ENCODE peak calls at places on chromosome 13, in ten cellular contexts. P is stomach, V is epithelial cell of proximal tubule, U is right lobe of liver, G is type B pancreatic cell, T is kidney epithelial cell, O is cardiac muscle cell, D is thoracic aorta, K is sigmoid colon, R is WTC11. S is an unnamed sample.

GRCh38 chr13:105940882-105941281 is 594.6 kb downstream of the EFNB2 start:
- DNase-seq in P (no peak), V (no peak), U (no peak), G (no peak), T (no peak), O (no peak), D (no peak), K (no peak), R (no peak), S (no peak)

GRCh38 chr13:32045963-32046785 is 14.6 kb downstream of the FRY start:
- DNase-seq in P (no peak), V (peak), U (no peak), G (no peak), T (peak), O (no peak), D (no peak), K (no peak), R (no peak), S (no peak)

GRCh38 chr13:79582896-79583295 is 101.9 kb downstream of the NDFIP2 start:
- DNase-seq in P (no peak), V (no peak), U (no peak), G (no peak), T (no peak), O (no peak), D (no peak), K (no peak), R (no peak), S (no peak)

GRCh38 chr13:36432106-36432544 is at the start of gene CCNA1:
- DNase-seq in P (peak), V (no peak), U (no peak), G (no peak), T (no peak), O (peak), D (no peak), K (no peak), R (peak), S (no peak)

GRCh38 chr13:107025991-107026390 is 458.1 kb upstream of the ARGLU1 start:
- DNase-seq in P (no peak), V (peak), U (no peak), G (no peak), T (no peak), O (peak), D (peak), K (no peak), R (no peak), S (no peak)

GRCh38 chr13:48233886-48234488 is 981 bp downstream of the ITM2B start:
- DNase-seq in P (no peak), V (no peak), U (no peak), G (no peak), T (no peak), O (no peak), D (no peak), K (peak), R (no peak), S (no peak)

GRCh38 chr13:98325724-98326123 is 148.7 kb upstream of the RNF113B start:
- DNase-seq in P (no peak), V (no peak), U (no peak), G (no peak), T (no peak), O (no peak), D (no peak), K (no peak), R (no peak), S (no peak)

GRCh38 chr13:84574851-84575250 is 692.6 kb upstream of the SLITRK1 start:
- DNase-seq in P (no peak), V (no peak), U (no peak), G (no peak), T (no peak), O (no peak), D (no peak), K (no peak), R (no peak), S (no peak)

GRCh38 chr13:111177081-111177711 is 62.1 kb downstream of the ARHGEF7 start:
- DNase-seq in P (peak), V (no peak), U (no peak), G (no peak), T (no peak), O (peak), D (no peak), K (peak), R (no peak), S (no peak)

GRCh38 chr13:73465629-73465974 is 406.8 kb downstream of the KLF5 start:
- DNase-seq in P (no peak), V (peak), U (no peak), G (no peak), T (peak), O (no peak), D (no peak), K (no peak), R (no peak), S (no peak)

GRCh38 chr13:92768592-92768991 is 458.0 kb upstream of the GPC6 start:
- DNase-seq in P (no peak), V (no peak), U (no peak), G (no peak), T (no peak), O (no peak), D (no peak), K (no peak), R (no peak), S (no peak)

GRCh38 chr13:111486801-111487200 is 166.4 kb downstream of the TEX29 start:
- DNase-seq in P (peak), V (no peak), U (no peak), G (peak), T (no peak), O (no peak), D (no peak), K (no peak), R (no peak), S (no peak)

GRCh38 chr13:40341086-40341471 is 325.4 kb downstream of the FOXO1 start:
- DNase-seq in P (no peak), V (no peak), U (no peak), G (no peak), T (no peak), O (no peak), D (no peak), K (no peak), R (no peak), S (no peak)

GRCh38 chr13:43545317-43545874 is 241.4 kb downstream of the ENOX1 start:
- DNase-seq in P (no peak), V (no peak), U (no peak), G (no peak), T (no peak), O (no peak), D (no peak), K (no peak), R (no peak), S (no peak)

GRCh38 chr13:80755925-80756324 is 415.0 kb upstream of the SPRY2 start:
- DNase-seq in P (no peak), V (no peak), U (no peak), G (no peak), T (no peak), O (no peak), D (no peak), K (no peak), R (no peak), S (no peak)

GRCh38 chr13:100442095-100442832 is 146.3 kb downstream of the GGACT start:
- DNase-seq in P (no peak), V (no peak), U (no peak), G (no peak), T (no peak), O (no peak), D (no peak), K (no peak), R (no peak), S (no peak)

GRCh38 chr13:100443278-100443997 is 145.2 kb downstream of the GGACT start:
- DNase-seq in P (no peak), V (no peak), U (no peak), G (no peak), T (no peak), O (no peak), D (no peak), K (no peak), R (no peak), S (no peak)

GRCh38 chr13:100440756-100441421 is 147.7 kb downstream of the GGACT start:
- DNase-seq in P (no peak), V (peak), U (no peak), G (no peak), T (peak), O (no peak), D (no peak), K (no peak), R (no peak), S (no peak)

GRCh38 chr13:100439247-100439955 is 149.2 kb downstream of the GGACT start:
- DNase-seq in P (no peak), V (no peak), U (no peak), G (no peak), T (no peak), O (no peak), D (no peak), K (no peak), R (peak), S (no peak)

GRCh38 chr13:100443998-100444328 is 144.6 kb downstream of the GGACT start:
- DNase-seq in P (no peak), V (no peak), U (no peak), G (no peak), T (no peak), O (no peak), D (no peak), K (no peak), R (no peak), S (no peak)
- TF ChIP-seq CTCF in P (no peak), V (no peak), U (no peak), G (no peak), T (no peak), O (no peak), D (no peak), K (no peak), R (no peak), S (no peak)

GRCh38 chr13:67230774-67231480 is 791 bp upstream of the PCDH9 start:
- DNase-seq in P (peak), V (no peak), U (peak), G (peak), T (no peak), O (peak), D (no peak), K (peak), R (peak), S (no peak)
- TF ChIP-seq CTCF in P (no peak), V (no peak), U (no peak), G (no peak), T (no peak), O (no peak), D (no peak), K (no peak), R (no peak), S (no peak)

DNA sequence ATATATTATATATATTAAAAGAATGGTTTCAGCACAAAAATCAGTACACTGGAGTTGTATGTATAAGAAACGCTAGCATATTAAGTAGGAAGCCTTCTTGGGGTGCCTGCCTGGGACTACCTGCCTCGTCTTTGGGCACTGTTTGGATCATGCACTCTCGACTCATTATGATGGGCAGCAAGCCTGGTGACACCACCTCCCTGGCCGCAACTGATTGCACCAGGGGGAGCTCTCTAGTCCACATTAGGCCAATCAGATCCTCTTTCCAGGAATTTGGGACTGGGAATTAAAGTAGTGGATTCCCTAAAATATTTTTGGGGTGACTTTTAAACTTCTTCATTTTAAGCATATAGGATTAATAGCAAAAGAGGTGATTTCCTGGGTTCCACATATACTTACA is 56.0 kb upstream of the RGCC start:
- DNase-seq in P (no peak), V (no peak), U (no peak), G (no peak), T (no peak), O (no peak), D (no peak), K (no peak), R (peak), S (no peak)
- TF ChIP-seq CTCF in P (no peak), V (no peak), U (peak), G (peak), T (no peak), O (no peak), D (no peak), K (no peak), R (no peak), S (no peak)

GRCh38 chr13:113730831-113731191 is 28.2 kb upstream of the TMEM255B start:
- DNase-seq in P (no peak), V (no peak), U (no peak), G (no peak), T (no peak), O (no peak), D (no peak), K (no peak), R (no peak), S (no peak)
- TF ChIP-seq CTCF in P (no peak), V (no peak), U (no peak), G (no peak), T (no peak), O (no peak), D (no peak), K (no peak), R (no peak), S (no peak)

GRCh38 chr13:97212540-97213146 is 9.5 kb upstream of the MBNL2 start:
- DNase-seq in P (peak), V (no peak), U (no peak), G (no peak), T (no peak), O (no peak), D (no peak), K (no peak), R (peak), S (no peak)
- TF ChIP-seq CTCF in P (peak), V (peak), U (peak), G (peak), T (peak), O (peak), D (peak), K (no peak), R (no peak), S (no peak)

GRCh38 chr13:60327551-60327950 is 69.5 kb upstream of the TDRD3 start:
- DNase-seq in P (no peak), V (peak), U (no peak), G (no peak), T (no peak), O (no peak), D (no peak), K (no peak), R (no peak), S (no peak)

GRCh38 chr13:60326273-60326672 is 70.7 kb upstream of the TDRD3 start:
- DNase-seq in P (no peak), V (no peak), U (no peak), G (no peak), T (no peak), O (no peak), D (no peak), K (no peak), R (no peak), S (no peak)

GRCh38 chr13:60328073-60328472 is 68.9 kb upstream of the TDRD3 start:
- DNase-seq in P (no peak), V (peak), U (no peak), G (no peak), T (no peak), O (no peak), D (no peak), K (no peak), R (no peak), S (no peak)

GRCh38 chr13:60331249-60332012 is 65.6 kb upstream of the TDRD3 start:
- DNase-seq in P (no peak), V (no peak), U (no peak), G (no peak), T (no peak), O (no peak), D (no peak), K (no peak), R (no peak), S (no peak)

DNA sequence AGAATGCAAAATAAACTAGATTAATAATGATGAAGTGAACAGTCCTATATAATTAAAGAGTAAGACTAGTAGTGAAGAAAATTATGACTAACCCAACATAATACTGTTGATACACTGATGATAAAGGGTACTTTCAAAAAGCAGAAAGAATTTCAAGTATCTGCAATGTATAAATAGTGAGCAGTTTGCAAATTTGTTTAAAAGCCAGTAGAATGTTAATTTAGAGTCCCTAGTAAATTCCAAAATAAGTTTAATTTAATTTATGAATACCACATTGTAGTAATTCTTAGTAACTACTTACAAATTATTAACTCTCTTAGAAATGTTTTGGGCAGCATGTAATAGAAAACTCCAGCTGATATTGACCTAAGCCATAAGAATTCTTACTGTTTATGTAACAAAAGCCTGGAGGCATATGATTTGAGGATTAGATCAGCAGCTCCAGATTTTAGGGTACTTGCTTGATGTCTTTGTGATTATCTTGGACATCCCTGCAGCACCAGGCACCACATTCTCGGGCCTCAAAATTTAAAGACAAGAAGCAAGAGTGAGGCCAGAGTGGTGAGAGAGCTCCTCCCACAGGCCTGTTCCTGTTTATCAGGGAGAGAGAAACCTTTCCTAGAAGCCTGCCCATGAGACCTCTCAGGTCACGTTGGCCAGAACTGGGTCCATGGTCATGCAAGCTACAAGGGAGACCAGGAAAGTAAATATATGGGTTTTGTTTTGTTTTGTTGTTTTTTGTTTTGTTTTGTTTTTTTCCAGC is 67.6 kb upstream of the TDRD3 start:
- DNase-seq in P (peak), V (peak), U (no peak), G (no peak), T (no peak), O (peak), D (no peak), K (no peak), R (peak), S (no peak)
- TF ChIP-seq CTCF in P (no peak), V (peak), U (no peak), G (peak), T (peak), O (peak), D (no peak), K (no peak), R (peak), S (no peak)

DNA sequence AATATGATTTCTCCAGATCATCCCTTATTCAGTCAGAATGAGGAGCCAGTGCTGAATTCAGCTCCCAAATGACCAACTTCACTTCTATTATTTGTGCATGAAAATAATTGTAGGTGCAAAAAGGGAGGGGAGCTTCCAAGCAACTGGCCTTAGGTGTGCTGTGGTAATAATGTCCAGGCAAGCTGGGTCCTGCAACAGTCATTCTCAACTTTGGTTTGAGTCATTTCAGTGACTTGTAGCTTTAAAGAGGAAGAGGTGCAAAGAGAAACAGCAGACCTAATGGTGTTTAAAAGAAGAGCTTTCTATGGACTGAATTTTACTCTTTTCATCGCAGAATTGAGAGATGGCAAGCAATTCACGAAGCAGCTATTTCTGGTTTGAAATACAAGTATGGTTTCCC is 29.2 kb upstream of the FGF9 start:
- DNase-seq in P (no peak), V (no peak), U (no peak), G (no peak), T (no peak), O (no peak), D (no peak), K (no peak), R (no peak), S (no peak)
- TF ChIP-seq CTCF in P (no peak), V (no peak), U (no peak), G (no peak), T (no peak), O (no peak), D (no peak), K (no peak), R (no peak), S (no peak)